ENCODE peak calls at places on chromosomes 3 and 15, in four cellular contexts. M, H, P and Z are unnamed samples.

GRCh38 chr3:25727316-25727715 is 55.9 kb downstream of the NGLY1 start:
- DNase-seq in M (no peak), H (no peak), P (no peak), Z (no peak)

GRCh38 chr3:10437995-10438901 is 67.1 kb downstream of the ATP2B2 start:
- DNase-seq in M (peak; percentile 15), H (peak; percentile 50), P (no peak), Z (peak; percentile 46)

GRCh38 chr3:140922634-140923033 is 19.0 kb upstream of the SLC25A36 start:
- DNase-seq in M (peak; percentile 52), H (peak; percentile 32), P (no peak), Z (no peak)

GRCh38 chr3:132236701-132237651 is 80.2 kb upstream of the ACP3 start:
- DNase-seq in M (no peak), H (no peak), P (no peak), Z (no peak)

GRCh38 chr3:74630602-74631001 is 16.1 kb upstream of the CNTN3 start:
- DNase-seq in M (peak; percentile 71), H (no peak), P (no peak), Z (peak; percentile 28)

GRCh38 chr3:104514371-104514770 is 852.3 kb upstream of the ALCAM start:
- DNase-seq in M (no peak), H (no peak), P (no peak), Z (no peak)

GRCh38 chr3:163438760-163439159 is 1639.5 kb downstream of the SI start:
- DNase-seq in M (peak; percentile 0), H (no peak), P (no peak), Z (no peak)

GRCh38 chr3:71779674-71780377 is 5.1 kb downstream of the PROK2 start:
- DNase-seq in M (peak; percentile 11), H (no peak), P (no peak), Z (no peak)

GRCh38 chr3:112793311-112794081 is 53.2 kb downstream of the CD200R1L start:
- DNase-seq in M (peak; percentile 50), H (no peak), P (no peak), Z (no peak)

GRCh38 chr3:38038447-38038911 is 529 bp upstream of the DLEC1 start:
- DNase-seq in M (no peak), H (no peak), P (no peak), Z (no peak)

GRCh38 chr3:119360736-119361462 is 66.7 kb downstream of the ARHGAP31 start:
- DNase-seq in M (no peak), H (no peak), P (no peak), Z (no peak)

GRCh38 chr3:33858131-33858530 is 59.7 kb downstream of the PDCD6IP start:
- DNase-seq in M (no peak), H (peak; percentile 36), P (no peak), Z (no peak)

GRCh38 chr3:43685921-43686320 is 4.8 kb upstream of the ABHD5 start:
- DNase-seq in M (no peak), H (no peak), P (no peak), Z (no peak)

GRCh38 chr3:57985176-57985976 is 22.8 kb upstream of the FLNB start:
- DNase-seq in M (no peak), H (no peak), P (no peak), Z (no peak)
- H3K4me3 ChIP-seq in M (no peak overlapping the region), H (no peak overlapping the region), P (no peak overlapping the region), Z (no peak overlapping the region)

GRCh38 chr3:149128856-149129255 is 582 bp upstream of the HPS3 start:
- DNase-seq in M (peak; percentile 8), H (no peak), P (no peak), Z (no peak)
- TF ChIP-seq CTCF in M (no peak), H (no peak), P (no peak), Z (no peak)

GRCh38 chr3:72964633-72965032 is 32.0 kb upstream of the PPP4R2 start:
- DNase-seq in M (no peak), H (no peak), P (no peak), Z (no peak)

GRCh38 chr3:72960812-72961518 is 35.6 kb upstream of the PPP4R2 start:
- DNase-seq in M (peak; percentile 91), H (peak; percentile 19), P (no peak), Z (peak; percentile 37)

GRCh38 chr3:72962317-72962716 is 34.3 kb upstream of the PPP4R2 start:
- DNase-seq in M (no peak), H (no peak), P (no peak), Z (no peak)

GRCh38 chr3:72959336-72959735 is 37.3 kb upstream of the PPP4R2 start:
- DNase-seq in M (no peak), H (no peak), P (no peak), Z (no peak)

GRCh38 chr3:72961766-72962165 is 34.8 kb upstream of the PPP4R2 start:
- DNase-seq in M (no peak), H (peak; percentile 6), P (no peak), Z (no peak)
- H3K4me3 ChIP-seq in M (no peak overlapping the region), H (no peak overlapping the region), P (no peak overlapping the region), Z (no peak overlapping the region)

GRCh38 chr15:59642351-59642750 is 15.0 kb downstream of the GTF2A2 start:
- DNase-seq in M (peak; percentile 17), H (no peak), P (no peak), Z (no peak)
- TF ChIP-seq CTCF in M (peak; percentile 27), H (peak; percentile 3), P (no peak), Z (no peak)

GRCh38 chr15:39931615-39932014 is 2.3 kb upstream of the EIF2AK4 start:
- DNase-seq in M (peak; percentile 40), H (no peak), P (no peak), Z (no peak)

GRCh38 chr15:39934415-39935044 is 615 bp downstream of the EIF2AK4 start:
- DNase-seq in M (peak; percentile 29), H (peak; percentile 19), P (no peak), Z (no peak)

GRCh38 chr15:39936187-39936586 is 2.3 kb downstream of the EIF2AK4 start:
- DNase-seq in M (peak; percentile 31), H (peak; percentile 82), P (no peak), Z (no peak)

GRCh38 chr15:39936681-39937080 is 2.8 kb downstream of the EIF2AK4 start:
- DNase-seq in M (no peak), H (no peak), P (no peak), Z (no peak)

GRCh38 chr15:39935241-39935640 is 1.3 kb downstream of the EIF2AK4 start:
- DNase-seq in M (no peak), H (no peak), P (no peak), Z (no peak)
- H3K4me3 ChIP-seq in M (peak overlapping the region; percentile 80), H (peak overlapping the region; percentile 76), P (no peak overlapping the region), Z (no peak overlapping the region)